ENCODE peak calls at places on chromosomes 4 and X, in four cellular contexts. B is skeletal muscle cell; R is hypothalamus; E is stimulated activated CD4-positive, alpha-beta T cell treated with anti-CD3 and anti-CD28 coated beads, Interleukin-2, amount 100 ng/mL, for 4 hours. Y is an unnamed sample.

GRCh38 chr4:8838911-8839431 is 32.7 kb downstream of the HMX1 start:
- DNase-seq in B (no peak), R (no peak), E (no peak), Y (no peak)

GRCh38 chrX:122817321-122817720 is 366.8 kb upstream of the GRIA3 start:
- DNase-seq in B (no peak), R (no peak), E (no peak), Y (no peak)

GRCh38 chr4:6500481-6501135 is 28.2 kb upstream of the PPP2R2C start:
- DNase-seq in B (no peak), R (no peak), E (no peak), Y (no peak)

GRCh38 chrX:10404435-10404834 is 215.9 kb downstream of the MID1 start:
- DNase-seq in B (no peak), R (no peak), E (no peak), Y (peak; percentile 8)

GRCh38 chr4:1938027-1938426 is 66.8 kb downstream of the NSD2 start:
- DNase-seq in B (no peak), R (no peak), E (no peak), Y (no peak)

GRCh38 chrX:19487520-19488200 is 27.6 kb downstream of the MAP3K15 start:
- DNase-seq in B (no peak), R (no peak), E (no peak), Y (no peak)

GRCh38 chr4:122576261-122577188 is 44.3 kb downstream of the IL21 start:
- DNase-seq in B (no peak), R (no peak), E (peak; percentile 22), Y (peak; percentile 75)

GRCh38 chrX:18964026-18964425 is 19.9 kb downstream of the PHKA2 start:
- DNase-seq in B (no peak), R (no peak), E (no peak), Y (no peak)